ENCODE peak calls at places on chromosomes 4 and X, in six cellular contexts. C is sigmoid colon, N is fibroblast of mammary gland, I is tibial artery, O is fibroblast of lung, H is A549. W is an unnamed sample.
A peak's percentile ranks its signal among the peaks of the same experiment; 100 is the strongest.

GRCh38 chr4:105895609-105896460 is 564 bp downstream of the NPNT start:
- DNase-seq in C (no peak), N (no peak), I (peak; percentile 24), O (peak; percentile 2), H (no peak), W (no peak)

GRCh38 chrX:716136-716535 is 85.5 kb downstream of the SHOX start:
- DNase-seq in C (no peak), N (no peak), I (no peak), O (no peak), H (no peak), W (no peak)

GRCh38 chrX:100289159-100289558 is 120.9 kb downstream of the PCDH19 start:
- DNase-seq in C (no peak), N (no peak), I (no peak), O (no peak), H (no peak), W (no peak)

GRCh38 chr4:71938776-71939175 is 93.0 kb upstream of the NPFFR2 start:
- DNase-seq in C (no peak), N (peak; percentile 6), I (no peak), O (peak; percentile 52), H (no peak), W (no peak)

GRCh38 chr4:93433840-93434239 is 394.7 kb upstream of the ATOH1 start:
- DNase-seq in C (no peak), N (no peak), I (no peak), O (no peak), H (peak; percentile 1), W (no peak)

GRCh38 chr4:130395871-130396270 is 1299.9 kb downstream of the C4orf33 start:
- DNase-seq in C (no peak), N (peak; percentile 86), I (no peak), O (peak; percentile 76), H (peak; percentile 1), W (no peak)

GRCh38 chrX:23736030-23736429 is 7.0 kb downstream of the ACOT9 start:
- DNase-seq in C (no peak), N (no peak), I (no peak), O (no peak), H (no peak), W (no peak)

GRCh38 chr4:112361181-112361791 is 64.1 kb downstream of the ALPK1 start:
- DNase-seq in C (no peak), N (peak; percentile 4), I (no peak), O (peak; percentile 30), H (peak; percentile 0), W (no peak)

GRCh38 chrX:122625821-122626220 is 558.3 kb upstream of the GRIA3 start:
- DNase-seq in C (no peak), N (peak; percentile 88), I (no peak), O (peak; percentile 87), H (no peak), W (no peak)

GRCh38 chr4:82500106-82500738 is 61.6 kb downstream of the TMEM150C start:
- DNase-seq in C (no peak), N (peak; percentile 37), I (no peak), O (peak; percentile 51), H (no peak), W (no peak)

GRCh38 chr4:170743633-170744032 is 653.9 kb upstream of the AADAT start:
- DNase-seq in C (no peak), N (no peak), I (no peak), O (no peak), H (no peak), W (no peak)

GRCh38 chr4:164768516-164768915 is 14.6 kb downstream of the SMIM31 start:
- DNase-seq in C (no peak), N (peak; percentile 16), I (no peak), O (no peak), H (peak; percentile 2), W (no peak)

GRCh38 chr4:137998666-137999429 is 243.3 kb downstream of the SLC7A11 start:
- DNase-seq in C (no peak), N (no peak), I (no peak), O (peak; percentile 93), H (no peak), W (no peak)

GRCh38 chr4:160495356-160495755 is 1392.5 kb downstream of the RAPGEF2 start:
- DNase-seq in C (no peak), N (no peak), I (no peak), O (no peak), H (no peak), W (no peak)

GRCh38 chr4:2465032-2465431 is 3.9 kb upstream of the RNF4 start:
- DNase-seq in C (no peak), N (no peak), I (no peak), O (no peak), H (no peak), W (no peak)

GRCh38 chrX:72276478-72276953 is 532 bp downstream of the RPS4X start:
- DNase-seq in C (no peak), N (no peak), I (no peak), O (no peak), H (no peak), W (no peak)

GRCh38 chr4:82667761-82668505 is 106.1 kb upstream of the TMEM150C start:
- DNase-seq in C (no peak), N (no peak), I (no peak), O (peak; percentile 76), H (no peak), W (no peak)

GRCh38 chr4:67721770-67722597 is 21.0 kb upstream of the UBA6 start:
- DNase-seq in C (no peak), N (peak; percentile 42), I (no peak), O (peak; percentile 83), H (peak; percentile 22), W (no peak)

GRCh38 chr4:67721317-67721769 is 20.4 kb upstream of the UBA6 start:
- DNase-seq in C (no peak), N (no peak), I (no peak), O (no peak), H (no peak), W (no peak)

GRCh38 chr4:67725981-67726380 is 25.0 kb upstream of the UBA6 start:
- DNase-seq in C (no peak), N (peak; percentile 65), I (no peak), O (peak; percentile 91), H (no peak), W (no peak)

GRCh38 chr4:67725132-67725531 is 24.2 kb upstream of the UBA6 start:
- DNase-seq in C (no peak), N (peak; percentile 33), I (no peak), O (peak; percentile 70), H (no peak), W (no peak)

DNA sequence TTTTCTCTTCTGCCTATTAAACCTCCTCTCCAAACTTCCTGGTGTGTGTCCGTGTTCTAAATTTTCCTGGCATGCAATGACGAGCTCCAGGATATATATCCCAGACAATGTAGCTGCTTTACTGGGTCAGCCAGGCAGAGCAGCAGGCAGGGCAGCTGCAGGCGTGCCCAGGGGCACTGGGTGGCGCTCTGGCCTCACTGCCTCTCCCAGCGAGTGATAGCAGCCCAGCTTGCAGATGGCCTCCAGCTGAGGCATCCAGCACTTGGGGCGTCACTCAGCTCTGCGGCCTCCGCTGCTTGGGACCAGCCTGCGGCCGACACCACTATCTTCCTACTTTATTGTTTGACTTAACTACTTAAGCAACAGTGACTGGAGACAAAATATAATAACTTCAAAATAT is 23.0 kb upstream of the UBA6 start:
- DNase-seq in C (no peak), N (no peak), I (no peak), O (no peak), H (no peak), W (no peak)
- TF ChIP-seq CTCF in C (no peak), N (no peak), I (no peak), O (no peak), H (no peak), W (no peak)

DNA sequence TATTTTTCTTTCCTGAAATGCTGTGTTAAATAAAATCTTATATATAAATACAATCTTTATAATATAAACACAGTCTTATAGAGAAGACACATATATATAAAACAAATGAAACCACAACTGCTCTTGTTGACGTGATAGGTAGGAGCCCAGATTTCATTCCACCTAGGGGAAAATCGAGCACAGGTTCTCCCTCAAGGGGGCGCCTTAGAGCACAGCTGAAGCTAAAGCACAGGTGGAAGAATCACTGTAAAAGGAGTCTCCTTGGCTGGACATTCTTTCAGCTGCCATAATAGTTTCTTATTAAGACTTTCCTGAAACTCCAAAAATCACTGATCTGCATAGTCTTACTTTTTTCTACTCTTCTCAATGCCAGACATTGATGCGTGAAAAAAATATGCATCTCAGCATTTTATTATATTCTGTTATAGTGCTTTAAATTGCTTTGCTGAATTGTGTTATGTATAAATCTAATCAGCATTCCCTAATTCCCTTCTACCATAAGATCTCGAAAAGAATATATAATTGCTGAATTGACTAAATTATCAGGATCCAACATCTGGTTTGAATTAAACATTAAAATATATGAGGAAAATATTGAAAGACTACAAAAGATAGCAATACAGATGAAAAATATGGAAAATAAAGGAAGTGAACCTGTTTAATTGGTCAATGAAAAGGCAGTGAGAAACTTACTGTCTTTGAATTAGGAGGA is 25.5 kb upstream of the RXFP1 start:
- DNase-seq in C (no peak), N (no peak), I (peak; percentile 20), O (no peak), H (peak; percentile 15), W (no peak)
- TF ChIP-seq CTCF in C (no peak), N (peak; percentile 57), I (peak; percentile 16), O (peak; percentile 28), H (no peak), W (peak; percentile 27)

GRCh38 chrX:2342281-2342688 is 158.5 kb downstream of the DHRSX start:
- DNase-seq in C (no peak), N (no peak), I (no peak), O (no peak), H (no peak), W (no peak)
- TF ChIP-seq CTCF in C (no peak), N (no peak), I (no peak), O (no peak), H (no peak), W (no peak)

DNA sequence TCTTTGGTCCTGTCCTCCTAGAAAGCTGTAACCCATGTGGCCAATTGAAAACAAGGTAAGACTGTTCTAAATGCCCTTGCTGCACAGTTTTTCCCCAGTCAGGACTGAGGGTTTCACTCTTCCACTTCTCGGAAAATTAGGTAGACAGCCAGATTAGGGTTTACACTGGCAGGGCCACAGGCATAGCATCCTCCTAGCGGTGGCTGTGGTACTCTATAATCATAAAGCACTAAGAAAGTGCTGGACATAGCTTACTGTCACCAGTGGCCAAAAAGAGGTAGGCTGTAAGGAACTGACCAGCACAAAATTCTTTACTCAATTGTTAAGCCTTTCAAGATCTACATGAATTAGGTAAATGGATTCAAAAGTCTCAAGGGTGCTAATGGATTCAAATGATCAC is 11.6 kb upstream of the USP46 start:
- DNase-seq in C (no peak), N (no peak), I (no peak), O (no peak), H (no peak), W (no peak)
- TF ChIP-seq CTCF in C (no peak), N (peak; percentile 1), I (peak; percentile 8), O (peak; percentile 12), H (no peak), W (no peak)

DNA sequence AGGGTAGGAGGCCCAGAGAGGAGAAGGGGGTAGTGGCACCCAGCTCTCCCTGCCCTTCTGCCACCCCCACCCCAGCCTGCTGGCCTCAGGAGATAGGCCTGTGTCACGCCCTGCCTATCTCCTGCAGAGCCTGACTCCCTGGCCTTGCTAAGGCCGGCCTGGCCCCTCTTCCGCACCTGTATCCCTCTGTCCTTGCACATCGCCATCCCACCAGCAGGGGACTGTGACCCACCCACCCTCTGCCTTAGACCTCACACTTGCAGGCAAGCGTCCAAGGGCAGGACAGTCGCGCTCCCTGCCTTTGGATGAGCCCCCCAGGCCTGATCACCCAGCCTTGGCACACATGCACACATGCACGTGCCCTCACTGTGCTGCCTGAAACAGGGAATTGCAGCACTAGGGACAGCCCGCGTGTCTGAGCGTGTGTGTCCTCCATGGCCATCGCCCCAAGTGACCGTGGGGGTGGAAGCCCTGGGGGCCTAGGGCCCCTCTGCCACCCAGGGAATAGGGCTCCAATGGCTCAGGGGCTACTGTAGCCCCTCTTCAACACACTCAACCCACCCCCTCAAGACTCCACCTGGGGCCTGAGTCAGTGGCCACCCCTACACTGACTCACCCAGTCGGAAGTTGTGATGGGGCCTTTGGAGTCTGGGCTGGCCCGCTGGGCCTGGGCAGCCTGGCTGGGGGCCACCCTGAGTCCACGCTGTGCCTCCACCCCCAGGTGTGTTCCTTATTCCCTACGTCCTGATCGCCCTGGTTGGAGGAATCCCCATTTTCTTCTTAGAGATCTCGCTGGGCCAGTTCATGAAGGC is 2.1 kb downstream of the SLC6A8 start:
- DNase-seq in C (peak; percentile 65), N (no peak), I (no peak), O (peak; percentile 34), H (no peak), W (no peak)
- TF ChIP-seq CTCF in C (no peak), N (peak; percentile 2), I (no peak), O (no peak), H (no peak), W (peak; percentile 4)